ENCODE peak calls at places on chromosome 16, in eight cellular contexts. F is GM23338, B is stomach, D is HCT116, M is K562, H is Panc1, X is GM12878, S is sigmoid colon. W is an unnamed sample.

GRCh38 chr16:83813818-83814653 is 6.3 kb downstream of the HSBP1 start:
- DNase-seq in X (no peak), M (no peak), B (no peak), F (peak; percentile 62), S (no peak), H (no peak), D (no peak), W (no peak)

GRCh38 chr16:49701867-49702494 is 153.9 kb downstream of the ZNF423 start:
- DNase-seq in D (no peak), F (peak; percentile 83), S (peak; percentile 88), M (no peak), B (no peak), X (no peak), H (no peak), W (no peak)

GRCh38 chr16:50267151-50267631 is 840 bp downstream of the ADCY7 start:
- DNase-seq in H (no peak), B (no peak), S (peak; percentile 59), X (no peak), F (no peak), M (no peak), D (no peak), W (no peak)

GRCh38 chr16:57137043-57137442 is 44.7 kb downstream of the CPNE2 start:
- DNase-seq in X (no peak), D (no peak), S (no peak), B (no peak), M (no peak), H (no peak), F (no peak), W (no peak)

GRCh38 chr16:21257284-21257683 is 20.8 kb downstream of the CRYM start:
- DNase-seq in D (no peak), S (no peak), F (no peak), H (no peak), B (no peak), M (no peak), X (no peak), W (no peak)

GRCh38 chr16:18950469-18951185 is 24.4 kb upstream of the SMG1 start:
- DNase-seq in M (no peak), D (no peak), H (no peak), F (no peak), X (no peak), S (no peak), B (no peak), W (no peak)

GRCh38 chr16:24511174-24511573 is 28.2 kb upstream of the RBBP6 start:
- DNase-seq in F (no peak), X (no peak), B (no peak), S (no peak), M (peak; percentile 42), H (no peak), D (no peak), W (no peak)

GRCh38 chr16:4481526-4481925 is 5.3 kb downstream of the HMOX2 start:
- DNase-seq in M (no peak), S (no peak), X (no peak), B (no peak), F (no peak), D (no peak), H (no peak), W (no peak)

GRCh38 chr16:1285669-1286491 is 23.6 kb upstream of the UBE2I start:
- DNase-seq in B (no peak), S (no peak), M (no peak), X (no peak), H (no peak), F (peak; percentile 66), D (no peak), W (no peak)

GRCh38 chr16:56932588-56933265 is 785 bp downstream of the HERPUD1 start:
- DNase-seq in S (peak; percentile 92), X (no peak), D (peak; percentile 38), H (peak; percentile 38), F (peak; percentile 37), M (peak; percentile 66), B (peak; percentile 80), W (peak; percentile 95)

GRCh38 chr16:25034916-25035315 is 19.7 kb upstream of the ARHGAP17 start:
- DNase-seq in H (no peak), F (no peak), M (no peak), X (no peak), S (no peak), D (no peak), B (no peak), W (no peak)

GRCh38 chr16:15949210-15950166 is at the start of gene ABCC1:
- DNase-seq in X (no peak), D (no peak), F (peak; percentile 69), M (peak; percentile 87), B (peak; percentile 57), S (no peak), H (no peak), W (no peak)

GRCh38 chr16:63323055-63323454 is 1286.8 kb upstream of the CDH8 start:
- DNase-seq in B (no peak), M (no peak), H (no peak), S (no peak), D (no peak), X (no peak), F (no peak), W (no peak)

GRCh38 chr16:59754854-59755253 is 1020.7 kb upstream of the GOT2 start:
- DNase-seq in H (no peak), D (no peak), M (no peak), F (no peak), X (no peak), S (no peak), B (no peak), W (no peak)

GRCh38 chr16:23131841-23132576 is 17.2 kb downstream of the USP31 start:
- DNase-seq in F (no peak), M (no peak), H (no peak), D (no peak), B (no peak), X (no peak), S (no peak), W (no peak)

GRCh38 chr16:54584121-54584520 is 297.5 kb upstream of the IRX3 start:
- DNase-seq in M (no peak), D (no peak), H (no peak), S (no peak), X (no peak), F (no peak), B (no peak), W (peak; percentile 21)

GRCh38 chr16:72434159-72434558 is 262.2 kb upstream of the PMFBP1 start:
- DNase-seq in B (no peak), H (no peak), M (no peak), F (peak; percentile 24), D (peak; percentile 43), S (no peak), X (no peak), W (no peak)

GRCh38 chr16:57801098-57801855 is 1.0 kb downstream of the KIFC3 start:
- DNase-seq in X (no peak), S (no peak), D (no peak), H (no peak), M (no peak), B (no peak), F (peak; percentile 47), W (no peak)

GRCh38 chr16:48236286-48236685 is 7.8 kb upstream of the LONP2 start:
- DNase-seq in X (no peak), M (no peak), D (no peak), H (no peak), S (no peak), B (no peak), F (no peak), W (no peak)

DNA sequence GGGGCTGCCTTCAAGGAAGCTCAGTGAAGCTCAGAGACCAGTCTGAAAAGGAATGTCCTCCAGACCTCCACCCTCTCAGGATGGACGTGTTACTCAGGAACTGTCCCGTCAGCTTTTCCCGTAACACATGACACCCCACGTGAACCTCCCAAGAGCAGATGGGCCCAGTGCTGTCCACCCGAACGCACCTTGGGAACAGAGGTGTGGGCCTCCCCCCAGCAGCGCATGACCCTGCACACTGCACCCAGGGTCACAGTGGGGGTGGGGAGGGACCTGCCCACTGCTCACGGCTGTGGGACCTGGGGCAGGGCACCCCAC is 21.9 kb downstream of the SLC7A5 start:
- DNase-seq in B (no peak), D (no peak), F (no peak), M (no peak), X (no peak), H (no peak), S (no peak), W (no peak)
- H3K4me1 ChIP-seq in B (peaks cover 68% of the 10 kb centered on the region), D (no peaks in the 10 kb centered on the region), F (peaks cover 23% of the 10 kb centered on the region), M (peaks cover 79% of the 10 kb centered on the region), X (peaks cover 9% of the 10 kb centered on the region), H (peaks cover 62% of the 10 kb centered on the region), S (peaks cover 45% of the 10 kb centered on the region), W (peaks cover 6% of the 10 kb centered on the region)

DNA sequence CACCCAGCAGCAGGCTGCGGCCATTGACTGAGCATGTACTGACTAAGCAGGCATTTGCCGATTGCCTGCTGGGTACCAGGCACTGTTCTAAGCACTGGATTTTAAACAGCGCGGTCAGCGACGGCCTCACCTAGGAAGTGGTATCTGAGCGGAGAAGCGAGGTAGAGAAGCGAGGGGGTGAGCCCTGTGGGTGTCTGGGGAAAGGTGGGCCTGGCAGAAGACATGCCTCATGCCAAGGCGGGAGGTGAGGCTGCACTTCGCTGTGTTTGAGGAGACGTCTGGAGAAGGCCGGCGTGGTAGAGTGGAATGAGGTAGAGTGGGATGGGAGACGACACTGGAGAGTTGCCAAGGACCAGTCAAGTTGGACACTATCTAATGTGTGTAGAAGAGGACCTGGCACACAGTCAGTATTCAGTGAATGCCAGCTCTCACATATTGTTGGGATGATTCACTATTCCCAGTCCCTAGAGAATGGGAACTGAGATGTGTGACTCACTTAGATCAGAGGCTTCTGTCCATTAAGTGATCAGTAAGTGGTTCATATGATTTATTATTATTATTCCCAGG is 14.4 kb downstream of the SYCE1L start:
- DNase-seq in B (no peak), M (no peak), S (no peak), D (peak; percentile 98), F (no peak), X (no peak), H (peak; percentile 77), W (no peak)
- H3K4me3 ChIP-seq in B (no peak overlapping the region), M (no peak overlapping the region), S (no peak overlapping the region), D (peak overlapping the region; percentile 83), F (peak overlapping the region; percentile 88), X (no peak overlapping the region), H (peak overlapping the region; percentile 64), W (no peak overlapping the region)

DNA sequence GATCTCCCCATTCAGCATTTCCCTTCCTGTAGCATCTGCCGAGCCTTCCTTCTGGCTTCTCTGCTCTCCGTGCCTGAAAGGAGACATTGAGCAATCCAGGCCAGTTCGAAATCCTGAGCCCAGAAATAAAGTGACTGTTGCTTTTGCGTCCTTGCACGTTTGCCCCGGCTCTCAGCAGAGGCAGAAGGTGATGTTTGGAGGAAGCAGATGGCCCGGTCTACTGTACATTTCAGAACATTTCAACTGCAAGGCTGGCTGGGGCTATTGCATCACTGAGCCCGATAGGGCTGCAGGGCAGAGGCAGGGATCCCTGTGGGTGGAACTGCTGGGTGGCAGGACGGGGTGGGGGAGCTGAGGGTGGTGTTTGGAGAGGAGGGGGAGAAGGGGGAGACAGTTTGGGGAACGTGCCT is 29.5 kb downstream of the IRF8 start:
- DNase-seq in F (no peak), D (no peak), S (peak; percentile 82), B (no peak), M (no peak), X (no peak), H (no peak), W (no peak)
- TF ChIP-seq POLR2AphosphoS5 in F (no peak), D (no peak), S (no peak), B (no peak), M (no peak), X (no peak), H (no peak), W (peak; percentile 13)

DNA sequence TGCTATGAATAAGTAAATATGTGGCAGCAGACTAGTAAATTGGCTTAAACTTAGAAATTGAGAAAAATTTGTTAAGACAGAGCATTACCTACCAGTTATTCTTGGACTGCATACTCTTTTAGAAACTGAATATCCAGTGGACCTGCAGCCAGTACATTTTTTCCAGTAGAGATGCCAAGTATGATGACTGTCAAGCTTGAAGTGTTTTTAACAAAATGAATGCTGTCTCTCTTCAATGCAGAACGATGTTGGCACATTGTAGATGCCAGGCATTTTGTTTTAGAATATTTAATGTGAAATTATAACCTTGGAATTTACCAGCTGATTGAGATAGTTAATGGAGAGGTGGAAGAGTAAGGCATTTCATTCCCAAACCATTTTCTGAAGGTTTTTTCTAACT is 52.5 kb downstream of the NFAT5 start:
- DNase-seq in B (no peak), M (no peak), D (no peak), H (no peak), X (no peak), F (no peak), S (no peak), W (no peak)
- H3K4me1 ChIP-seq in B (peaks cover 24% of the 10 kb centered on the region), M (peaks cover 4% of the 10 kb centered on the region), D (peaks cover 6% of the 10 kb centered on the region), H (peaks cover 30% of the 10 kb centered on the region), X (peaks cover 5% of the 10 kb centered on the region), F (no peaks in the 10 kb centered on the region), S (peaks cover 56% of the 10 kb centered on the region), W (peaks cover 81% of the 10 kb centered on the region)